ENCODE peak calls at places on chromosomes 3 and 15, in nine cellular contexts. One of them, this sample, is unnamed.

GRCh38 chr3:30629736-30630135 is 23.3 kb downstream of the TGFBR2 start:
- DNase-seq in RCC 7860: no peak
- DNase-seq in Daoy: no peak
- DNase-seq in T-helper 2 cell: no peak
- DNase-seq in mesothelial cell of epicardium: no peak
- DNase-seq in amniotic stem cell: no peak
- DNase-seq in choroid plexus epithelial cell: no peak
- DNase-seq in nucleus accumbens: no peak
- DNase-seq in GM12878: no peak
- DNase-seq in this sample: no peak

GRCh38 chr3:192851821-192852352 is 65.8 kb downstream of the MB21D2 start:
- DNase-seq in GM12878: no peak
- DNase-seq in Daoy: peak
- DNase-seq in amniotic stem cell: no peak
- DNase-seq in choroid plexus epithelial cell: peak
- DNase-seq in T-helper 2 cell: no peak
- DNase-seq in mesothelial cell of epicardium: no peak
- DNase-seq in RCC 7860: peak
- DNase-seq in nucleus accumbens: peak
- DNase-seq in this sample: no peak

GRCh38 chr3:66239513-66240135 is 18.8 kb downstream of the SLC25A26 start:
- DNase-seq in RCC 7860: no peak
- DNase-seq in nucleus accumbens: no peak
- DNase-seq in GM12878: no peak
- DNase-seq in Daoy: no peak
- DNase-seq in mesothelial cell of epicardium: no peak
- DNase-seq in amniotic stem cell: no peak
- DNase-seq in T-helper 2 cell: no peak
- DNase-seq in choroid plexus epithelial cell: no peak
- DNase-seq in this sample: no peak

GRCh38 chr3:176939022-176939817 is 258.1 kb downstream of the TBL1XR1 start:
- DNase-seq in amniotic stem cell: peak
- DNase-seq in Daoy: peak
- DNase-seq in mesothelial cell of epicardium: no peak
- DNase-seq in choroid plexus epithelial cell: peak
- DNase-seq in GM12878: peak
- DNase-seq in RCC 7860: peak
- DNase-seq in nucleus accumbens: no peak
- DNase-seq in T-helper 2 cell: peak
- DNase-seq in this sample: peak

GRCh38 chr15:73867426-73867825 is 5.9 kb upstream of the TBC1D21 start:
- DNase-seq in Daoy: no peak
- DNase-seq in nucleus accumbens: no peak
- DNase-seq in GM12878: no peak
- DNase-seq in mesothelial cell of epicardium: no peak
- DNase-seq in T-helper 2 cell: no peak
- DNase-seq in RCC 7860: no peak
- DNase-seq in amniotic stem cell: no peak
- DNase-seq in choroid plexus epithelial cell: no peak
- DNase-seq in this sample: no peak

GRCh38 chr3:129313983-129314756 is 35.5 kb downstream of the HMCES start:
- DNase-seq in Daoy: peak
- DNase-seq in nucleus accumbens: no peak
- DNase-seq in T-helper 2 cell: no peak
- DNase-seq in mesothelial cell of epicardium: no peak
- DNase-seq in choroid plexus epithelial cell: peak
- DNase-seq in GM12878: no peak
- DNase-seq in amniotic stem cell: no peak
- DNase-seq in RCC 7860: peak
- DNase-seq in this sample: no peak

GRCh38 chr15:92997821-92998220 is 91.2 kb downstream of the RGMA start:
- DNase-seq in T-helper 2 cell: no peak
- DNase-seq in Daoy: no peak
- DNase-seq in GM12878: no peak
- DNase-seq in choroid plexus epithelial cell: no peak
- DNase-seq in RCC 7860: no peak
- DNase-seq in mesothelial cell of epicardium: no peak
- DNase-seq in nucleus accumbens: no peak
- DNase-seq in amniotic stem cell: no peak
- DNase-seq in this sample: no peak

GRCh38 chr3:185728630-185729334 is 96.1 kb downstream of the IGF2BP2 start:
- DNase-seq in choroid plexus epithelial cell: peak
- DNase-seq in mesothelial cell of epicardium: no peak
- DNase-seq in RCC 7860: no peak
- DNase-seq in GM12878: no peak
- DNase-seq in amniotic stem cell: no peak
- DNase-seq in T-helper 2 cell: no peak
- DNase-seq in Daoy: peak
- DNase-seq in nucleus accumbens: no peak
- DNase-seq in this sample: no peak

GRCh38 chr15:48536681-48537091 is 108.8 kb downstream of the FBN1 start:
- DNase-seq in GM12878: no peak
- DNase-seq in amniotic stem cell: no peak
- DNase-seq in mesothelial cell of epicardium: no peak
- DNase-seq in Daoy: no peak
- DNase-seq in choroid plexus epithelial cell: peak
- DNase-seq in T-helper 2 cell: no peak
- DNase-seq in nucleus accumbens: no peak
- DNase-seq in RCC 7860: no peak
- DNase-seq in this sample: no peak

GRCh38 chr3:190225186-190225692 is 97.0 kb downstream of the CLDN1 start:
- DNase-seq in RCC 7860: peak
- DNase-seq in Daoy: no peak
- DNase-seq in nucleus accumbens: no peak
- DNase-seq in choroid plexus epithelial cell: peak
- DNase-seq in T-helper 2 cell: no peak
- DNase-seq in amniotic stem cell: peak
- DNase-seq in GM12878: no peak
- DNase-seq in mesothelial cell of epicardium: no peak
- DNase-seq in this sample: no peak

GRCh38 chr3:120908803-120909601 is 997 bp downstream of the STXBP5L start:
- DNase-seq in mesothelial cell of epicardium: no peak
- DNase-seq in amniotic stem cell: no peak
- DNase-seq in nucleus accumbens: no peak
- DNase-seq in GM12878: no peak
- DNase-seq in RCC 7860: no peak
- DNase-seq in T-helper 2 cell: no peak
- DNase-seq in Daoy: no peak
- DNase-seq in choroid plexus epithelial cell: no peak
- DNase-seq in this sample: no peak

GRCh38 chr3:194739498-194740284 is 54.0 kb downstream of the FAM43A start:
- DNase-seq in choroid plexus epithelial cell: no peak
- DNase-seq in Daoy: peak
- DNase-seq in mesothelial cell of epicardium: no peak
- DNase-seq in T-helper 2 cell: no peak
- DNase-seq in amniotic stem cell: no peak
- DNase-seq in GM12878: no peak
- DNase-seq in nucleus accumbens: no peak
- DNase-seq in RCC 7860: peak
- DNase-seq in this sample: no peak

GRCh38 chr3:58711871-58712270 is 45.3 kb upstream of the FAM3D start:
- DNase-seq in Daoy: no peak
- DNase-seq in amniotic stem cell: no peak
- DNase-seq in T-helper 2 cell: no peak
- DNase-seq in GM12878: no peak
- DNase-seq in nucleus accumbens: no peak
- DNase-seq in mesothelial cell of epicardium: no peak
- DNase-seq in choroid plexus epithelial cell: no peak
- DNase-seq in RCC 7860: no peak
- DNase-seq in this sample: no peak

GRCh38 chr3:41176554-41176953 is 22.8 kb upstream of the CTNNB1 start:
- DNase-seq in amniotic stem cell: no peak
- DNase-seq in nucleus accumbens: no peak
- DNase-seq in GM12878: no peak
- DNase-seq in RCC 7860: no peak
- DNase-seq in Daoy: no peak
- DNase-seq in T-helper 2 cell: no peak
- DNase-seq in choroid plexus epithelial cell: peak
- DNase-seq in mesothelial cell of epicardium: no peak
- DNase-seq in this sample: no peak

GRCh38 chr3:81962396-81962795 is 201.0 kb upstream of the GBE1 start:
- DNase-seq in Daoy: no peak
- DNase-seq in T-helper 2 cell: no peak
- DNase-seq in amniotic stem cell: no peak
- DNase-seq in GM12878: no peak
- DNase-seq in RCC 7860: no peak
- DNase-seq in nucleus accumbens: no peak
- DNase-seq in mesothelial cell of epicardium: no peak
- DNase-seq in choroid plexus epithelial cell: no peak
- DNase-seq in this sample: no peak

GRCh38 chr3:125023833-125024560 is 31.8 kb downstream of the HEG1 start:
- DNase-seq in Daoy: no peak
- DNase-seq in T-helper 2 cell: no peak
- DNase-seq in choroid plexus epithelial cell: no peak
- DNase-seq in nucleus accumbens: no peak
- DNase-seq in GM12878: no peak
- DNase-seq in mesothelial cell of epicardium: no peak
- DNase-seq in amniotic stem cell: no peak
- DNase-seq in RCC 7860: no peak
- DNase-seq in this sample: no peak

This sample was measured in T-cell.